ENCODE peak calls at places on chromosomes 6 and 20, in four cellular contexts. I is CD8-positive, alpha-beta memory T cell; W is psoas muscle; O is pancreas. L is an unnamed sample. For H3K4me1, the result is how much of the 10 kb centered on the place peaks cover.

GRCh38 chr6:91560409-91560808 is 973.5 kb upstream of the MAP3K7 start:
- DNase-seq in I (no peak), W (no peak), O (no peak), L (no peak)

GRCh38 chr20:51914758-51915157 is 112.4 kb upstream of the SALL4 start:
- DNase-seq in I (no peak), W (no peak), O (no peak), L (no peak)

GRCh38 chr6:159718634-159719033 is 8.7 kb upstream of the WTAP start:
- DNase-seq in I (no peak), W (no peak), O (no peak), L (no peak)

GRCh38 chr6:34466242-34467185 is 638 bp downstream of the PACSIN1 start:
- DNase-seq in I (no peak), W (no peak), O (no peak), L (no peak)

GRCh38 chr6:70166088-70166958 is 136.6 kb downstream of the COL9A1 start:
- DNase-seq in I (peak), W (peak), O (peak), L (peak)

GRCh38 chr6:32202186-32202585 is 9.7 kb upstream of the GPSM3 start:
- DNase-seq in I (no peak), W (no peak), O (no peak), L (no peak)

GRCh38 chr6:116529466-116529969 is 16.0 kb downstream of the TRAPPC3L start:
- DNase-seq in I (no peak), W (no peak), O (no peak), L (no peak)

GRCh38 chr20:45028424-45029136 is 62.3 kb downstream of the STK4 start:
- DNase-seq in I (no peak), W (no peak), O (no peak), L (no peak)

GRCh38 chr20:17531537-17532025 is 402 bp upstream of the BFSP1 start:
- DNase-seq in I (no peak), W (no peak), O (no peak), L (no peak)

GRCh38 chr6:122647765-122648164 is 37.6 kb downstream of the PKIB start:
- DNase-seq in I (no peak), W (no peak), O (no peak), L (no peak)

GRCh38 chr20:63520939-63521601 is 505 bp downstream of the PPDPF start:
- DNase-seq in I (peak), W (peak), O (peak), L (peak)

GRCh38 chr20:5316188-5317158 is at the start of gene PROKR2:
- DNase-seq in I (no peak), W (no peak), O (no peak), L (no peak)

GRCh38 chr6:123352279-123352678 is 284.5 kb downstream of the TRDN start:
- DNase-seq in I (no peak), W (no peak), O (no peak), L (peak)

GRCh38 chr6:17984399-17984798 is 3.0 kb downstream of the KIF13A start:
- DNase-seq in I (no peak), W (no peak), O (no peak), L (no peak)
- H3K4me1 ChIP-seq in I (under half), W (under half), O (under half), L (under half)

GRCh38 chr6:84805145-84805544 is 40.7 kb upstream of the TBX18 start:
- DNase-seq in I (no peak), W (no peak), O (no peak), L (no peak)
- H3K27ac ChIP-seq in I (no peak), W (no peak), O (no peak), L (no peak)

GRCh38 chr20:38111366-38112232 is 53.5 kb downstream of the TGM2 start:
- DNase-seq in I (no peak), W (no peak), O (no peak), L (no peak)
- H3K4me1 ChIP-seq in I (under half), W (half or more), O (under half), L (under half)

GRCh38 chr6:158572653-158573541 is 13.0 kb downstream of the TMEM181 start:
- DNase-seq in I (no peak), W (no peak), O (peak), L (no peak)

GRCh38 chr6:158571826-158572652 is 12.1 kb downstream of the TMEM181 start:
- DNase-seq in I (no peak), W (no peak), O (peak), L (no peak)

GRCh38 chr6:158568549-158568948 is 8.7 kb downstream of the TMEM181 start:
- DNase-seq in I (no peak), W (no peak), O (no peak), L (no peak)

GRCh38 chr6:158569036-158569435 is 9.1 kb downstream of the TMEM181 start:
- DNase-seq in I (no peak), W (no peak), O (no peak), L (no peak)

DNA sequence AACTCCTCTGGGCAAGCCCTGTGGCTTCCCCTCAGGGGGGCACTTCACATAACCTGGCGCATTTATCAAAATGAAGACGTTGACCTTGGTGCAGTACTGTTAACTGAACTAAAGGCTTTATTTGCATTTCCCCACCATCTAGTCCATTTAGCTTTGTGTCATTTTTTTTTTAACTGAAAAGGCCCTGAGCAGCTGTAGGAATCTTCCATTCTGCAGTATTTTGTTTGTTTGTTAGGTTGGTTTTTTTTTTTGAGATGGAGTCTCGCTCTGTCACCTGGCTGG is 10.7 kb downstream of the TMEM181 start:
- DNase-seq in I (no peak), W (no peak), O (no peak), L (no peak)
- H3K27ac ChIP-seq in I (no peak), W (no peak), O (no peak), L (no peak)

GRCh38 chr20:49273696-49274277 is 4.1 kb downstream of the ZNFX1 start:
- DNase-seq in I (no peak), W (no peak), O (no peak), L (no peak)

GRCh38 chr20:49268600-49269365 is 9.1 kb downstream of the ZNFX1 start:
- DNase-seq in I (no peak), W (no peak), O (no peak), L (no peak)

GRCh38 chr20:49270177-49270576 is 7.7 kb downstream of the ZNFX1 start:
- DNase-seq in I (no peak), W (no peak), O (no peak), L (no peak)

GRCh38 chr20:49272654-49273053 is 5.2 kb downstream of the ZNFX1 start:
- DNase-seq in I (no peak), W (no peak), O (no peak), L (no peak)

GRCh38 chr20:49270736-49271135 is 7.1 kb downstream of the ZNFX1 start:
- DNase-seq in I (no peak), W (no peak), O (no peak), L (no peak)
- H3K4me1 ChIP-seq in I (half or more), W (under half), O (under half), L (under half)

DNA sequence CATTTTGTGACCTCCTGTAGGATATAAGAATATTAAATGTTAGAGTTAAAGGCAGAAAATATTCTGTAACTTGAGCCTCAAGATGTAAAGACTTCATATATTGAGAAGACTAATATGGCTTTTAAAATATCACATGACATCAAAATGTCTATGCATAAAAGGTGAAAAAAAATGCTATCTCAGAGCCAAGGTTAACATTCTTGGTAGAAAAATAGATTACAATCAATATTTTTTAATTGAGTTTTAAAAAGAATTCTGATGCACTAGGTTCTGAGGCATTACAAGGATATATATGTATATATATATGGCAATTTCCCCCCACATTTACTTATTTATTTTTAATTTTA is 46.2 kb upstream of the RAB23 start:
- DNase-seq in I (no peak), W (no peak), O (no peak), L (no peak)
- H3K27ac ChIP-seq in I (no peak), W (no peak), O (no peak), L (no peak)

GRCh38 chr6:136250686-136251008 is 536 bp upstream of the MTFR2 start:
- DNase-seq in I (no peak), W (no peak), O (no peak), L (no peak)
- H3K4me1 ChIP-seq in I (under half), W (under half), O (under half), L (under half)

GRCh38 chr6:151242420-151242841 is 2.7 kb downstream of the AKAP12 start:
- DNase-seq in I (no peak), W (no peak), O (no peak), L (no peak)

GRCh38 chr6:151247510-151247909 is 7.7 kb downstream of the AKAP12 start:
- DNase-seq in I (no peak), W (no peak), O (no peak), L (no peak)

GRCh38 chr6:151252626-151253025 is 12.9 kb downstream of the AKAP12 start:
- DNase-seq in I (no peak), W (no peak), O (no peak), L (no peak)

DNA sequence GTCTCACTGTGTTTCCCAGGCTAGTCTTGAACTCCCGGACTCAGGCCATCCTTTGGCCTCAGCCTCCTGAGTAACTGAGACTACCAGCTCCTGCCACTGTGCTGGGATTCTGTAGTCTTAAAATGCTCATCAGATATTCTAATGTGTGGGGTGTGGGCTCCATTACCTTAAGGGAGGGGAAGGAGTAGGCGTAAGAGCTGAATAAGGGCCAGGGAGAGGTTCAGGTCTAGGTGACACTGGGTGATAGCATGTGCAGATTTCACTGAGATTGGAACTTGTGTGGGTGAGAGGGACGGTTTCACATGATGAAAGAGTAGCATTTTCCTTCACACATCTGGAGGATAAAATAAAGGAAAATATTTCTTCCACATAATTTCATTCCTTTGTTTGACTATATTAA is 8.5 kb downstream of the AKAP12 start:
- DNase-seq in I (no peak), W (no peak), O (no peak), L (no peak)
- H3K27ac ChIP-seq in I (no peak), W (no peak), O (no peak), L (no peak)

DNA sequence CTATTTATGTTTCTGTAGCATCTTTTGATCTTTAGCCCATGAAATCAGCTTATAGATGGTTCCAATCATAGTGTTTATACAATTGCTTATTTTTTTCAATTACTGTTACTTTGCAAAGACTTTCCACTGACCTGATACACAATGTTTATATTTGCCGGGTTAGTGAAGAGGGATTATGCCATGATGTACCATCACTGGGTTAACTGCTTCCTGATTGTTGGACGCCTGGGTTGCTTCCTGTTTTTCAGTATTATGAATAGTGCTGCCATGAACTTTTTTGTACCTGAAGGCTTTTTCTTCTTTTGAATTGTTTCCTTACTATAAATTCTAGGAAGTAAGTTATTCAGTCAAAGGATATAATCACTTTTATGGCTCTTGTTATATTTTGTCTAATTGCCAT is 6.9 kb downstream of the MANBAL start:
- DNase-seq in I (no peak), W (no peak), O (no peak), L (no peak)
- H3K4me1 ChIP-seq in I (under half), W (under half), O (under half), L (under half)

L was measured in K562.